ENCODE peak calls at places on chromosome 10, in seven cellular contexts. W is uterus; P is HL-60; H is stimulated activated CD8-positive, alpha-beta memory T cell treated with anti-CD3 and anti-CD28 coated beads, Interleukin-7, amount 100 ng/mL, for 4 hours; E is NCI-H1436; X is Right ventricle myocardium inferior; B is kidney epithelial cell. J is an unnamed sample.

GRCh38 chr10:124200011-124200410 is 106.6 kb upstream of the CHST15 start:
- DNase-seq in W (no peak), P (no peak), H (no peak), E (no peak), X (no peak), B (no peak), J (no peak)

GRCh38 chr10:2079603-2080078 is 342.3 kb upstream of the ADARB2 start:
- DNase-seq in W (no peak), P (no peak), H (no peak), E (no peak), X (no peak), B (peak), J (no peak)

GRCh38 chr10:30816144-30816811 is 186.7 kb upstream of the LYZL2 start:
- DNase-seq in W (no peak), P (no peak), H (no peak), E (peak), X (no peak), B (no peak), J (no peak)

GRCh38 chr10:46526682-46527038 is 29.8 kb downstream of the GPRIN2 start:
- DNase-seq in W (peak), P (no peak), H (no peak), E (no peak), X (peak), B (no peak), J (peak)

GRCh38 chr10:121527690-121528089 is 70.6 kb downstream of the FGFR2 start:
- DNase-seq in W (peak), P (no peak), H (no peak), E (no peak), X (no peak), B (peak), J (no peak)

GRCh38 chr10:61627266-61627665 is 35.5 kb upstream of the CABCOCO1 start:
- DNase-seq in W (no peak), P (no peak), H (no peak), E (no peak), X (no peak), B (no peak), J (no peak)

GRCh38 chr10:18960466-18961079 is 88.0 kb upstream of the MALRD1 start:
- DNase-seq in W (no peak), P (no peak), H (no peak), E (no peak), X (no peak), B (no peak), J (no peak)

GRCh38 chr10:127986543-127987466 is 79.9 kb downstream of the PTPRE start:
- DNase-seq in W (no peak), P (no peak), H (no peak), E (no peak), X (no peak), B (no peak), J (no peak)

J was measured in left ventricle myocardium superior.